ENCODE peak calls at places on chromosomes 11 and 22, in six cellular contexts. One of them, this sample, is unnamed.

GRCh38 chr11:125164422-125165110 is at the start of gene PKNOX2:
- DNase-seq in HAP-1: peak
- DNase-seq in activated naive CD4-positive, alpha-beta T cell treated with anti-CD3 and anti-CD28 coated beads, Interleukin-2, amount 10 ng/mL, durations not matched to agents 7 days and 5 days: peak
- DNase-seq in KBM-7: peak
- DNase-seq in hippocampal formation: peak
- DNase-seq in RWPE1: peak
- DNase-seq in this sample: peak

GRCh38 chr22:29799217-29799680 is 32.1 kb downstream of the UQCR10 start:
- DNase-seq in KBM-7: peak
- DNase-seq in RWPE1: peak
- DNase-seq in hippocampal formation: peak
- DNase-seq in activated naive CD4-positive, alpha-beta T cell treated with anti-CD3 and anti-CD28 coated beads, Interleukin-2, amount 10 ng/mL, durations not matched to agents 7 days and 5 days: no peak
- DNase-seq in HAP-1: no peak
- DNase-seq in this sample: peak

GRCh38 chr11:16191852-16192240 is 164.5 kb downstream of the SOX6 start:
- DNase-seq in HAP-1: no peak
- DNase-seq in RWPE1: no peak
- DNase-seq in activated naive CD4-positive, alpha-beta T cell treated with anti-CD3 and anti-CD28 coated beads, Interleukin-2, amount 10 ng/mL, durations not matched to agents 7 days and 5 days: no peak
- DNase-seq in hippocampal formation: peak
- DNase-seq in KBM-7: no peak
- DNase-seq in this sample: no peak

GRCh38 chr11:18650859-18651557 is 16.9 kb upstream of the SPTY2D1 start:
- DNase-seq in KBM-7: peak
- DNase-seq in RWPE1: no peak
- DNase-seq in HAP-1: peak
- DNase-seq in activated naive CD4-positive, alpha-beta T cell treated with anti-CD3 and anti-CD28 coated beads, Interleukin-2, amount 10 ng/mL, durations not matched to agents 7 days and 5 days: peak
- DNase-seq in hippocampal formation: no peak
- DNase-seq in this sample: no peak

GRCh38 chr11:131389582-131389981 is 19.2 kb downstream of the NTM start:
- DNase-seq in RWPE1: peak
- DNase-seq in activated naive CD4-positive, alpha-beta T cell treated with anti-CD3 and anti-CD28 coated beads, Interleukin-2, amount 10 ng/mL, durations not matched to agents 7 days and 5 days: no peak
- DNase-seq in hippocampal formation: no peak
- DNase-seq in KBM-7: no peak
- DNase-seq in HAP-1: no peak
- DNase-seq in this sample: no peak

GRCh38 chr22:26462051-26462450 is 21.5 kb downstream of the HPS4 start:
- DNase-seq in RWPE1: no peak
- DNase-seq in HAP-1: no peak
- DNase-seq in hippocampal formation: no peak
- DNase-seq in KBM-7: no peak
- DNase-seq in activated naive CD4-positive, alpha-beta T cell treated with anti-CD3 and anti-CD28 coated beads, Interleukin-2, amount 10 ng/mL, durations not matched to agents 7 days and 5 days: no peak
- DNase-seq in this sample: no peak

GRCh38 chr22:47795477-47796127 is 1033.2 kb downstream of the TBC1D22A start:
- DNase-seq in RWPE1: no peak
- DNase-seq in activated naive CD4-positive, alpha-beta T cell treated with anti-CD3 and anti-CD28 coated beads, Interleukin-2, amount 10 ng/mL, durations not matched to agents 7 days and 5 days: no peak
- DNase-seq in HAP-1: no peak
- DNase-seq in KBM-7: no peak
- DNase-seq in hippocampal formation: no peak
- DNase-seq in this sample: no peak

GRCh38 chr11:16154715-16155396 is 201.5 kb downstream of the SOX6 start:
- DNase-seq in RWPE1: peak
- DNase-seq in KBM-7: no peak
- DNase-seq in hippocampal formation: no peak
- DNase-seq in HAP-1: no peak
- DNase-seq in activated naive CD4-positive, alpha-beta T cell treated with anti-CD3 and anti-CD28 coated beads, Interleukin-2, amount 10 ng/mL, durations not matched to agents 7 days and 5 days: no peak
- DNase-seq in this sample: peak

GRCh38 chr11:17693531-17693930 is 25.8 kb upstream of the MYOD1 start:
- DNase-seq in hippocampal formation: no peak
- DNase-seq in activated naive CD4-positive, alpha-beta T cell treated with anti-CD3 and anti-CD28 coated beads, Interleukin-2, amount 10 ng/mL, durations not matched to agents 7 days and 5 days: no peak
- DNase-seq in KBM-7: no peak
- DNase-seq in HAP-1: no peak
- DNase-seq in RWPE1: no peak
- DNase-seq in this sample: no peak

GRCh38 chr11:69630009-69630870 is 10.7 kb upstream of the CCND1 start:
- DNase-seq in hippocampal formation: no peak
- DNase-seq in RWPE1: no peak
- DNase-seq in KBM-7: no peak
- DNase-seq in HAP-1: no peak
- DNase-seq in activated naive CD4-positive, alpha-beta T cell treated with anti-CD3 and anti-CD28 coated beads, Interleukin-2, amount 10 ng/mL, durations not matched to agents 7 days and 5 days: no peak
- DNase-seq in this sample: no peak

GRCh38 chr11:19727246-19727645 is 14.6 kb downstream of the NAV2 start:
- DNase-seq in RWPE1: no peak
- DNase-seq in activated naive CD4-positive, alpha-beta T cell treated with anti-CD3 and anti-CD28 coated beads, Interleukin-2, amount 10 ng/mL, durations not matched to agents 7 days and 5 days: no peak
- DNase-seq in HAP-1: no peak
- DNase-seq in hippocampal formation: peak
- DNase-seq in KBM-7: no peak
- DNase-seq in this sample: no peak

GRCh38 chr11:67031791-67032561 is 9.0 kb downstream of the SYT12 start:
- DNase-seq in HAP-1: no peak
- DNase-seq in hippocampal formation: no peak
- DNase-seq in RWPE1: no peak
- DNase-seq in KBM-7: no peak
- DNase-seq in activated naive CD4-positive, alpha-beta T cell treated with anti-CD3 and anti-CD28 coated beads, Interleukin-2, amount 10 ng/mL, durations not matched to agents 7 days and 5 days: no peak
- DNase-seq in this sample: no peak

GRCh38 chr11:105298630-105299029 is 159.1 kb upstream of the CARD18 start:
- DNase-seq in KBM-7: no peak
- DNase-seq in hippocampal formation: no peak
- DNase-seq in activated naive CD4-positive, alpha-beta T cell treated with anti-CD3 and anti-CD28 coated beads, Interleukin-2, amount 10 ng/mL, durations not matched to agents 7 days and 5 days: no peak
- DNase-seq in HAP-1: no peak
- DNase-seq in RWPE1: peak
- DNase-seq in this sample: no peak

GRCh38 chr11:130095326-130095725 is 25.6 kb downstream of the APLP2 start:
- DNase-seq in RWPE1: no peak
- DNase-seq in hippocampal formation: no peak
- DNase-seq in HAP-1: no peak
- DNase-seq in KBM-7: no peak
- DNase-seq in activated naive CD4-positive, alpha-beta T cell treated with anti-CD3 and anti-CD28 coated beads, Interleukin-2, amount 10 ng/mL, durations not matched to agents 7 days and 5 days: no peak
- DNase-seq in this sample: no peak

GRCh38 chr11:64089027-64089360 is 53.3 kb downstream of the FLRT1 start:
- DNase-seq in hippocampal formation: no peak
- DNase-seq in HAP-1: no peak
- DNase-seq in activated naive CD4-positive, alpha-beta T cell treated with anti-CD3 and anti-CD28 coated beads, Interleukin-2, amount 10 ng/mL, durations not matched to agents 7 days and 5 days: no peak
- DNase-seq in RWPE1: no peak
- DNase-seq in KBM-7: no peak
- DNase-seq in this sample: no peak

GRCh38 chr11:105923814-105924213 is 98.2 kb downstream of the MSANTD4 start:
- DNase-seq in HAP-1: no peak
- DNase-seq in KBM-7: no peak
- DNase-seq in hippocampal formation: no peak
- DNase-seq in RWPE1: no peak
- DNase-seq in activated naive CD4-positive, alpha-beta T cell treated with anti-CD3 and anti-CD28 coated beads, Interleukin-2, amount 10 ng/mL, durations not matched to agents 7 days and 5 days: no peak
- DNase-seq in this sample: no peak

GRCh38 chr11:86743223-86744118 is 56.9 kb upstream of the PRSS23 start:
- DNase-seq in RWPE1: peak
- DNase-seq in KBM-7: no peak
- DNase-seq in HAP-1: no peak
- DNase-seq in activated naive CD4-positive, alpha-beta T cell treated with anti-CD3 and anti-CD28 coated beads, Interleukin-2, amount 10 ng/mL, durations not matched to agents 7 days and 5 days: no peak
- DNase-seq in hippocampal formation: no peak
- DNase-seq in this sample: peak

GRCh38 chr11:114059984-114060401 is 482 bp downstream of the ZBTB16 start:
- DNase-seq in activated naive CD4-positive, alpha-beta T cell treated with anti-CD3 and anti-CD28 coated beads, Interleukin-2, amount 10 ng/mL, durations not matched to agents 7 days and 5 days: peak
- DNase-seq in hippocampal formation: no peak
- DNase-seq in HAP-1: no peak
- DNase-seq in KBM-7: no peak
- DNase-seq in RWPE1: peak
- DNase-seq in this sample: peak

GRCh38 chr11:1238767-1239595 is 16.1 kb downstream of the MUC5B start:
- DNase-seq in HAP-1: no peak
- DNase-seq in RWPE1: peak
- DNase-seq in activated naive CD4-positive, alpha-beta T cell treated with anti-CD3 and anti-CD28 coated beads, Interleukin-2, amount 10 ng/mL, durations not matched to agents 7 days and 5 days: no peak
- DNase-seq in KBM-7: no peak
- DNase-seq in hippocampal formation: no peak
- DNase-seq in this sample: no peak

GRCh38 chr11:3823303-3823702 is 14.9 kb downstream of the PGAP2 start:
- DNase-seq in activated naive CD4-positive, alpha-beta T cell treated with anti-CD3 and anti-CD28 coated beads, Interleukin-2, amount 10 ng/mL, durations not matched to agents 7 days and 5 days: no peak
- DNase-seq in KBM-7: no peak
- DNase-seq in RWPE1: no peak
- DNase-seq in hippocampal formation: no peak
- DNase-seq in HAP-1: no peak
- DNase-seq in this sample: peak

GRCh38 chr11:11171854-11172253 is 181.2 kb downstream of the CSNK2A3 start:
- DNase-seq in hippocampal formation: no peak
- DNase-seq in activated naive CD4-positive, alpha-beta T cell treated with anti-CD3 and anti-CD28 coated beads, Interleukin-2, amount 10 ng/mL, durations not matched to agents 7 days and 5 days: peak
- DNase-seq in HAP-1: no peak
- DNase-seq in RWPE1: no peak
- DNase-seq in KBM-7: peak
- DNase-seq in this sample: no peak

GRCh38 chr11:106524446-106524845 is 447.0 kb downstream of the AASDHPPT start:
- DNase-seq in HAP-1: no peak
- DNase-seq in RWPE1: no peak
- DNase-seq in KBM-7: no peak
- DNase-seq in activated naive CD4-positive, alpha-beta T cell treated with anti-CD3 and anti-CD28 coated beads, Interleukin-2, amount 10 ng/mL, durations not matched to agents 7 days and 5 days: no peak
- DNase-seq in hippocampal formation: peak
- DNase-seq in this sample: no peak

GRCh38 chr11:128686745-128687177 is 7.1 kb upstream of the FLI1 start:
- DNase-seq in activated naive CD4-positive, alpha-beta T cell treated with anti-CD3 and anti-CD28 coated beads, Interleukin-2, amount 10 ng/mL, durations not matched to agents 7 days and 5 days: peak
- DNase-seq in HAP-1: no peak
- DNase-seq in hippocampal formation: no peak
- DNase-seq in KBM-7: no peak
- DNase-seq in RWPE1: peak
- DNase-seq in this sample: peak

GRCh38 chr11:122756417-122756816 is 81.9 kb upstream of the CRTAM start:
- DNase-seq in activated naive CD4-positive, alpha-beta T cell treated with anti-CD3 and anti-CD28 coated beads, Interleukin-2, amount 10 ng/mL, durations not matched to agents 7 days and 5 days: peak
- DNase-seq in HAP-1: no peak
- DNase-seq in KBM-7: peak
- DNase-seq in hippocampal formation: peak
- DNase-seq in RWPE1: no peak
- DNase-seq in this sample: no peak

GRCh38 chr11:70843906-70844305 is 408.5 kb downstream of the SHANK2 start:
- DNase-seq in RWPE1: no peak
- DNase-seq in activated naive CD4-positive, alpha-beta T cell treated with anti-CD3 and anti-CD28 coated beads, Interleukin-2, amount 10 ng/mL, durations not matched to agents 7 days and 5 days: no peak
- DNase-seq in HAP-1: no peak
- DNase-seq in KBM-7: no peak
- DNase-seq in hippocampal formation: no peak
- DNase-seq in this sample: no peak

GRCh38 chr22:24087071-24087795 is 76.1 kb downstream of the CABIN1 start:
- DNase-seq in KBM-7: no peak
- DNase-seq in hippocampal formation: no peak
- DNase-seq in RWPE1: no peak
- DNase-seq in HAP-1: no peak
- DNase-seq in activated naive CD4-positive, alpha-beta T cell treated with anti-CD3 and anti-CD28 coated beads, Interleukin-2, amount 10 ng/mL, durations not matched to agents 7 days and 5 days: no peak
- DNase-seq in this sample: no peak

GRCh38 chr11:36258730-36259360 is 30.4 kb downstream of the COMMD9 start:
- DNase-seq in KBM-7: peak
- DNase-seq in HAP-1: peak
- DNase-seq in activated naive CD4-positive, alpha-beta T cell treated with anti-CD3 and anti-CD28 coated beads, Interleukin-2, amount 10 ng/mL, durations not matched to agents 7 days and 5 days: peak
- DNase-seq in RWPE1: peak
- DNase-seq in hippocampal formation: peak
- DNase-seq in this sample: peak

GRCh38 chr22:44042822-44043221 is 18.7 kb downstream of the PARVB start:
- DNase-seq in RWPE1: no peak
- DNase-seq in hippocampal formation: no peak
- DNase-seq in activated naive CD4-positive, alpha-beta T cell treated with anti-CD3 and anti-CD28 coated beads, Interleukin-2, amount 10 ng/mL, durations not matched to agents 7 days and 5 days: no peak
- DNase-seq in KBM-7: no peak
- DNase-seq in HAP-1: no peak
- DNase-seq in this sample: no peak

GRCh38 chr11:118295834-118296454 is 8.6 kb upstream of the CD3E start:
- DNase-seq in KBM-7: peak
- DNase-seq in HAP-1: no peak
- DNase-seq in hippocampal formation: no peak
- DNase-seq in RWPE1: peak
- DNase-seq in activated naive CD4-positive, alpha-beta T cell treated with anti-CD3 and anti-CD28 coated beads, Interleukin-2, amount 10 ng/mL, durations not matched to agents 7 days and 5 days: peak
- DNase-seq in this sample: peak

GRCh38 chr11:35917676-35918075 is 26.2 kb upstream of the LDLRAD3 start:
- DNase-seq in KBM-7: no peak
- DNase-seq in RWPE1: no peak
- DNase-seq in hippocampal formation: no peak
- DNase-seq in activated naive CD4-positive, alpha-beta T cell treated with anti-CD3 and anti-CD28 coated beads, Interleukin-2, amount 10 ng/mL, durations not matched to agents 7 days and 5 days: no peak
- DNase-seq in HAP-1: no peak
- DNase-seq in this sample: no peak

This sample was measured in cardiac muscle cell.